ENCODE peak calls at places on chromosomes 2 and 18, in five cellular contexts. A, I, D, H and B are unnamed samples. For H3K36me3 and H3K27me3, the result is how much of the 10 kb centered on the place peaks cover.

GRCh38 chr18:21703241-21703820 is 1.2 kb downstream of the ABHD3 start:
- DNase-seq in A (peak), I (peak), D (no peak), H (no peak), B (peak)

GRCh38 chr2:187617120-187617519 is 62.9 kb upstream of the TFPI start:
- DNase-seq in A (no peak), I (no peak), D (no peak), H (no peak), B (no peak)

GRCh38 chr2:30730736-30731135 is 76.5 kb downstream of the CAPN13 start:
- DNase-seq in A (no peak), I (no peak), D (no peak), H (no peak), B (no peak)

GRCh38 chr2:152466925-152467676 is 132.1 kb downstream of the FMNL2 start:
- DNase-seq in A (no peak), I (peak), D (no peak), H (no peak), B (no peak)

GRCh38 chr18:79882522-79883241 is 68.8 kb downstream of the SLC66A2 start:
- DNase-seq in A (no peak), I (no peak), D (peak), H (peak), B (peak)

GRCh38 chr2:121446647-121447241 is 83.9 kb upstream of the RNU4ATAC start:
- DNase-seq in A (no peak), I (peak), D (no peak), H (no peak), B (no peak)

GRCh38 chr2:96258393-96259022 is 7.3 kb downstream of the TMEM127 start:
- DNase-seq in A (no peak), I (no peak), D (no peak), H (no peak), B (no peak)

GRCh38 chr18:14768241-14768640 is 20.3 kb downstream of the ANKRD30B start:
- DNase-seq in A (no peak), I (no peak), D (no peak), H (no peak), B (no peak)

GRCh38 chr2:88239781-88240180 is 69.6 kb downstream of the THNSL2 start:
- DNase-seq in A (peak), I (no peak), D (no peak), H (no peak), B (no peak)

GRCh38 chr18:48785091-48785614 is 165.6 kb downstream of the SMAD7 start:
- DNase-seq in A (no peak), I (no peak), D (peak), H (no peak), B (no peak)

GRCh38 chr2:6556755-6557154 is 309.0 kb downstream of the CMPK2 start:
- DNase-seq in A (no peak), I (peak), D (no peak), H (peak), B (no peak)

GRCh38 chr2:120544522-120544921 is 191.1 kb upstream of the GLI2 start:
- DNase-seq in A (no peak), I (no peak), D (no peak), H (no peak), B (no peak)

GRCh38 chr2:54803783-54804758 is 80.6 kb downstream of the EML6 start:
- DNase-seq in A (no peak), I (peak), D (no peak), H (no peak), B (no peak)

GRCh38 chr18:77254711-77255110 is 5.1 kb downstream of the GALR1 start:
- DNase-seq in A (no peak), I (peak), D (no peak), H (no peak), B (no peak)

GRCh38 chr2:28387082-28387960 is 5.3 kb upstream of the FOSL2 start:
- DNase-seq in A (no peak), I (peak), D (no peak), H (peak), B (no peak)

GRCh38 chr2:7014201-7014640 is 97.0 kb downstream of the RNF144A start:
- DNase-seq in A (peak), I (no peak), D (no peak), H (no peak), B (peak)

GRCh38 chr18:48809365-48809764 is 141.4 kb downstream of the SMAD7 start:
- DNase-seq in A (no peak), I (no peak), D (no peak), H (no peak), B (no peak)

GRCh38 chr2:127874378-127875271 is 11.1 kb downstream of the AMMECR1L start:
- DNase-seq in A (no peak), I (no peak), D (no peak), H (no peak), B (no peak)

GRCh38 chr2:233974530-233975071 is 57.4 kb downstream of the TRPM8 start:
- DNase-seq in A (peak), I (peak), D (no peak), H (peak), B (no peak)

GRCh38 chr2:118386636-118387302 is 298.5 kb downstream of the INSIG2 start:
- DNase-seq in A (no peak), I (peak), D (no peak), H (peak), B (no peak)

GRCh38 chr2:143503280-143503679 is 374.1 kb downstream of the ARHGAP15 start:
- DNase-seq in A (no peak), I (no peak), D (no peak), H (no peak), B (no peak)

GRCh38 chr18:1928711-1929110 is 642.6 kb downstream of the METTL4 start:
- DNase-seq in A (no peak), I (no peak), D (no peak), H (no peak), B (no peak)

GRCh38 chr18:52242711-52243110 is 97.3 kb upstream of the DCC start:
- DNase-seq in A (no peak), I (peak), D (no peak), H (no peak), B (no peak)

GRCh38 chr2:188898261-188898660 is 75.9 kb upstream of the COL3A1 start:
- DNase-seq in A (no peak), I (no peak), D (no peak), H (no peak), B (no peak)

GRCh38 chr2:162233197-162233596 is 10.0 kb downstream of the FAP start:
- DNase-seq in A (no peak), I (peak), D (no peak), H (no peak), B (no peak)

GRCh38 chr2:168798888-168799410 is 3.5 kb upstream of the NOSTRIN start:
- DNase-seq in A (peak), I (no peak), D (no peak), H (no peak), B (no peak)

GRCh38 chr2:143684731-143685364 is 555.6 kb downstream of the ARHGAP15 start:
- DNase-seq in A (no peak), I (no peak), D (no peak), H (no peak), B (no peak)

GRCh38 chr2:219687882-219688559 is 60.6 kb downstream of the SLC4A3 start:
- DNase-seq in A (no peak), I (peak), D (no peak), H (no peak), B (no peak)

GRCh38 chr18:11518788-11519685 is 90.4 kb upstream of the SLC35G4 start:
- DNase-seq in A (peak), I (peak), D (no peak), H (peak), B (peak)

GRCh38 chr18:12405066-12405465 is 2.7 kb upstream of the PRELID3A start:
- DNase-seq in A (no peak), I (no peak), D (no peak), H (no peak), B (peak)

GRCh38 chr18:36993068-36993467 is 164.1 kb downstream of the KIAA1328 start:
- DNase-seq in A (no peak), I (peak), D (no peak), H (no peak), B (no peak)

DNA sequence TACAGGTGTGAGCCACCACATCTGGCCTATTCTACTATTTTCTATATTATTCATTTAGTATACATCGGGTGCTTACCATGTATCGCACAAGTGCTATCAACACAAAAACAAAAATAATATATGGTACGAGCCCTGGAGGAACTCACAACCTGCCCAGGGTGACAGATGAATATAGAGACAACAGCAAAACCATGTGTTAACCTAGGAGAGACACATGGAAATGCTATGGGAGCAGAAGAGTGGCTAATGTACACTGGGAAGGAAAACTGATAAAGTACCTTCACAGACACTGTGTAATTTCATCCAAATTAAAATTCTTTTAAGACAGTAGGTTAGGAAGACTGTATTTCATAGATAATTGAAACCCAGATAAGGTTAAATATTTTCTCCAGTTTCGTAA is 3.9 kb downstream of the SF3B6 start:
- DNase-seq in A (no peak), I (no peak), D (no peak), H (no peak), B (no peak)
- H3K36me3 ChIP-seq in A (half or more), I (under half), D (half or more), H (half or more), B (under half)

DNA sequence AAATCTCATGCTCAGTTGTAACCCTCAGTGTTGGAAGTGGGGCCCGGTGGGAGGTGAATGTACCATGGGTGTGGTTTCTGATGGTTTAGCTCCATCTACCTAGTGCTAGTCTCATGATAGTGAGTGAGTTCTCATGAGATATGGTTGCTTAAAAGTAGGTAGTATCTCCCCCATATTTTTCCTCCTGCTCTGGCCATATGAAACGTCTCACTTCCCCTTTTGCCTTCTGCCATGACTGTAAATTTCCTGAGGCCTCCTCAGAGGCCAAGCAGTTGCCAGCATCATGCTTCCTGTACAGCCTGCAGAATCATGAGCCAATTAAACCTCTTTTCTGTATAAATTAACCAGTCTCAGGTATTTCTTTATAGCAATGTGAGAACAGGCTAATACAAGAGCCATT is 62.8 kb upstream of the RNF152 start:
- DNase-seq in A (no peak), I (no peak), D (no peak), H (no peak), B (no peak)
- H3K27me3 ChIP-seq in A (under half), I (under half), D (under half), H (under half), B (under half)

GRCh38 chr2:232577841-232578240 is 27.4 kb downstream of the EIF4E2 start:
- DNase-seq in A (no peak), I (no peak), D (no peak), H (no peak), B (no peak)
- H3K36me3 ChIP-seq in A (under half), I (under half), D (half or more), H (half or more), B (under half)

GRCh38 chr2:64686283-64686956 is 32.7 kb upstream of the SERTAD2 start:
- DNase-seq in A (no peak), I (peak), D (no peak), H (no peak), B (no peak)
- H3K27me3 ChIP-seq in A (under half), I (under half), D (under half), H (under half), B (under half)

GRCh38 chr2:231287696-231288095 is 89.3 kb downstream of the ARMC9 start:
- DNase-seq in A (no peak), I (peak), D (no peak), H (no peak), B (no peak)
- H3K36me3 ChIP-seq in A (under half), I (under half), D (under half), H (under half), B (under half)

GRCh38 chr2:142422041-142422440 is 291.2 kb upstream of the LRP1B start:
- DNase-seq in A (no peak), I (no peak), D (no peak), H (no peak), B (no peak)
- H3K27me3 ChIP-seq in A (under half), I (under half), D (under half), H (under half), B (under half)

DNA sequence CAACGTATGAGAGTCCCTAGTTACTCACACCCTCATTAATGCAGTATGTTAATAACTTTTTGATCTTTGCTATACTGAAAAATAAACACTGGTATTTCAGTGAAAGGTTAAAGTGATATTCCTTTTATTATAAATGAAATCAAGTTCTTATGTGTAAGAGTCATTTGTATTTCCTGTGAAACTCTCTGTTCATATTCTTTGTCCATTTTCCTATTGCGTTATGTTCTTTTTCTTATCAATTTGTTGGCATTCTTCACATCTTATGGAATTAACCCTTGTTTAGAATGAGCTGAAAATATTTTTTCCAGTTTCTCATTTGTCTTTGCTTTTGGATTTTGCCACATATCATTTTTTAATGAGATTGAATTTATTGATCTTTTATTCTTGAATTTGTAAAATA is 44.8 kb downstream of the NDUFAF7 start:
- DNase-seq in A (no peak), I (no peak), D (no peak), H (no peak), B (no peak)
- H3K36me3 ChIP-seq in A (half or more), I (under half), D (half or more), H (half or more), B (under half)

DNA sequence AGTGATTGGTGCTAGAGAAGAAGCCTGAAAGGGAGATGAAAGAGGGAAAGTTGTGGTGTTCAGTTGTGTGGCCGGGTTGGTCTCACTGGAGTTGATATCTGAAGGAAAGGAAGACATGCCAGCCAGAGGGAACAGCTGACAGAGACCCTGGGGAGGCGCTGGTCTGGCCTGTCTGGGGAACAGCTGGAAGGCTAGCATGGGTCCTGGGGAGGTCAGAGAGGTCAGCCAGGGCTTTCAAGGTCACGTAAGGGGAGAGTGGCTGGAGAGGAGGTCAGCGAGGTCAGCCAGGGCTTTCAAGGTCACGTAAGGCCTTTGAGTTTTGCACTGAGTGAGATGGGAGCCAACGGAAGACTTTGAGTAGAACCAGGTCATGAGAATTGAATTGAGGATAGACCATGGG is 11.0 kb downstream of the DYSF start:
- DNase-seq in A (no peak), I (no peak), D (no peak), H (peak), B (no peak)
- H3K27me3 ChIP-seq in A (under half), I (under half), D (under half), H (under half), B (half or more)